ENCODE peak calls at places on chromosomes 16 and 17, in five cellular contexts. C is amygdala, O is B cell, H is heart right ventricle, F is astrocyte. D is an unnamed sample.

GRCh38 chr17:28711723-28712036 is at the start of gene PROCA1:
- DNase-seq in C (no peak), O (no peak), H (no peak), F (no peak), D (no peak)

GRCh38 chr17:44307387-44308186 is 814 bp upstream of the RUNDC3A start:
- DNase-seq in C (peak), O (no peak), H (peak), F (peak), D (peak)

GRCh38 chr17:66724581-66725341 is 110.2 kb upstream of the CACNG5 start:
- DNase-seq in C (no peak), O (no peak), H (no peak), F (peak), D (no peak)

GRCh38 chr16:3542601-3543373 is 34.4 kb downstream of the NLRC3 start:
- DNase-seq in C (no peak), O (no peak), H (no peak), F (no peak), D (no peak)

GRCh38 chr16:65024649-65025243 is 97.1 kb downstream of the CDH11 start:
- DNase-seq in C (no peak), O (no peak), H (no peak), F (peak), D (no peak)

GRCh38 chr17:57025876-57026275 is 47.9 kb downstream of the SCPEP1 start:
- DNase-seq in C (no peak), O (no peak), H (no peak), F (no peak), D (no peak)

GRCh38 chr17:51585514-51586104 is 325.3 kb downstream of the UTP18 start:
- DNase-seq in C (no peak), O (no peak), H (no peak), F (no peak), D (no peak)

GRCh38 chr16:84454611-84455010 is 49.8 kb downstream of the MEAK7 start:
- DNase-seq in C (no peak), O (no peak), H (no peak), F (no peak), D (no peak)

GRCh38 chr17:56762988-56763387 is 70.7 kb downstream of the C17orf67 start:
- DNase-seq in C (no peak), O (no peak), H (no peak), F (no peak), D (no peak)

GRCh38 chr17:11170901-11171300 is 70.1 kb upstream of the SHISA6 start:
- DNase-seq in C (no peak), O (no peak), H (no peak), F (no peak), D (no peak)

GRCh38 chr17:63816669-63817068 is 10.6 kb upstream of the PSMC5 start:
- DNase-seq in C (no peak), O (no peak), H (no peak), F (no peak), D (no peak)

GRCh38 chr17:65668211-65668610 is 106.8 kb upstream of the AXIN2 start:
- DNase-seq in C (no peak), O (no peak), H (no peak), F (no peak), D (no peak)

GRCh38 chr17:8224891-8225812 is 14.8 kb upstream of the AURKB start:
- DNase-seq in C (no peak), O (no peak), H (no peak), F (no peak), D (no peak)

GRCh38 chr17:38693700-38694329 is 11.3 kb upstream of the MLLT6 start:
- DNase-seq in C (no peak), O (no peak), H (peak), F (peak), D (no peak)

GRCh38 chr17:49297141-49297540 is 64.9 kb downstream of the ZNF652 start:
- DNase-seq in C (no peak), O (no peak), H (no peak), F (no peak), D (no peak)

GRCh38 chr17:44417553-44417952 is 28.1 kb upstream of the ITGA2B start:
- DNase-seq in C (no peak), O (no peak), H (no peak), F (peak), D (peak)

GRCh38 chr17:50396261-50397110 is 837 bp downstream of the LRRC59 start:
- DNase-seq in C (no peak), O (no peak), H (peak), F (peak), D (no peak)

GRCh38 chr17:17190188-17190587 is 15.9 kb downstream of the PLD6 start:
- DNase-seq in C (no peak), O (no peak), H (no peak), F (no peak), D (no peak)

GRCh38 chr17:27423651-27424050 is 32.6 kb upstream of the KSR1 start:
- DNase-seq in C (no peak), O (no peak), H (no peak), F (peak), D (no peak)

D was measured in occipital lobe.